ENCODE peak calls at places on chromosomes 2 and 18, in nine cellular contexts. One of them, this sample, is unnamed.

GRCh38 chr2:40639294-40639693 is 187.4 kb upstream of the SLC8A1 start:
- DNase-seq in A549: no peak
- DNase-seq in heart right ventricle: no peak
- DNase-seq in right lobe of liver: no peak
- DNase-seq in GM12878: no peak
- DNase-seq in IMR-90: no peak
- DNase-seq in right atrium auricular region: no peak
- DNase-seq in neural progenitor cell: no peak
- DNase-seq in left lung: no peak
- DNase-seq in this sample: no peak

GRCh38 chr2:226251661-226252060 is 548.0 kb downstream of the IRS1 start:
- DNase-seq in neural progenitor cell: no peak
- DNase-seq in IMR-90: no peak
- DNase-seq in right lobe of liver: no peak
- DNase-seq in heart right ventricle: no peak
- DNase-seq in GM12878: no peak
- DNase-seq in left lung: no peak
- DNase-seq in A549: no peak
- DNase-seq in right atrium auricular region: no peak
- DNase-seq in this sample: no peak

GRCh38 chr2:45469314-45470099 is 141.6 kb downstream of the SRBD1 start:
- DNase-seq in IMR-90: no peak
- DNase-seq in heart right ventricle: no peak
- DNase-seq in left lung: no peak
- DNase-seq in right lobe of liver: no peak
- DNase-seq in GM12878: no peak
- DNase-seq in A549: peak; percentile 39
- DNase-seq in neural progenitor cell: no peak
- DNase-seq in right atrium auricular region: no peak
- DNase-seq in this sample: no peak

GRCh38 chr2:10246370-10246769 is 56.3 kb upstream of the HPCAL1 start:
- DNase-seq in neural progenitor cell: no peak
- DNase-seq in right lobe of liver: no peak
- DNase-seq in left lung: peak; percentile 31
- DNase-seq in IMR-90: no peak
- DNase-seq in GM12878: no peak
- DNase-seq in heart right ventricle: no peak
- DNase-seq in right atrium auricular region: no peak
- DNase-seq in A549: no peak
- DNase-seq in this sample: no peak

GRCh38 chr2:151886235-151886634 is 58.0 kb upstream of the ARL5A start:
- DNase-seq in heart right ventricle: no peak
- DNase-seq in left lung: no peak
- DNase-seq in right atrium auricular region: no peak
- DNase-seq in neural progenitor cell: no peak
- DNase-seq in GM12878: no peak
- DNase-seq in A549: peak; percentile 23
- DNase-seq in right lobe of liver: no peak
- DNase-seq in IMR-90: no peak
- DNase-seq in this sample: no peak

GRCh38 chr2:82641781-82642180 is 1817.3 kb downstream of the SUCLG1 start:
- DNase-seq in left lung: no peak
- DNase-seq in IMR-90: no peak
- DNase-seq in A549: no peak
- DNase-seq in neural progenitor cell: no peak
- DNase-seq in GM12878: no peak
- DNase-seq in right atrium auricular region: no peak
- DNase-seq in right lobe of liver: no peak
- DNase-seq in heart right ventricle: no peak
- DNase-seq in this sample: no peak

GRCh38 chr2:118857677-118858484 is 10.4 kb upstream of the EN1 start:
- DNase-seq in right lobe of liver: no peak
- DNase-seq in left lung: no peak
- DNase-seq in neural progenitor cell: peak; percentile 45
- DNase-seq in A549: no peak
- DNase-seq in IMR-90: no peak
- DNase-seq in right atrium auricular region: no peak
- DNase-seq in GM12878: no peak
- DNase-seq in heart right ventricle: no peak
- DNase-seq in this sample: no peak

GRCh38 chr2:201781583-201782051 is 884 bp upstream of the ALS2 start:
- DNase-seq in neural progenitor cell: peak; percentile 12
- DNase-seq in right atrium auricular region: no peak
- DNase-seq in heart right ventricle: no peak
- DNase-seq in GM12878: no peak
- DNase-seq in left lung: no peak
- DNase-seq in A549: no peak
- DNase-seq in right lobe of liver: no peak
- DNase-seq in IMR-90: no peak
- DNase-seq in this sample: peak; percentile 15

GRCh38 chr2:89819809-89820208 is 1128.3 kb downstream of the RPIA start:
- DNase-seq in GM12878: no peak
- DNase-seq in right lobe of liver: no peak
- DNase-seq in IMR-90: no peak
- DNase-seq in right atrium auricular region: no peak
- DNase-seq in neural progenitor cell: no peak
- DNase-seq in heart right ventricle: no peak
- DNase-seq in left lung: no peak
- DNase-seq in A549: no peak
- DNase-seq in this sample: no peak

GRCh38 chr2:89823556-89823955 is 1132.1 kb downstream of the RPIA start:
- DNase-seq in right atrium auricular region: no peak
- DNase-seq in left lung: no peak
- DNase-seq in GM12878: no peak
- DNase-seq in IMR-90: no peak
- DNase-seq in right lobe of liver: no peak
- DNase-seq in heart right ventricle: no peak
- DNase-seq in neural progenitor cell: no peak
- DNase-seq in A549: no peak
- DNase-seq in this sample: no peak

GRCh38 chr2:89820248-89820647 is 1128.8 kb downstream of the RPIA start:
- DNase-seq in heart right ventricle: no peak
- DNase-seq in GM12878: no peak
- DNase-seq in IMR-90: no peak
- DNase-seq in right lobe of liver: no peak
- DNase-seq in left lung: no peak
- DNase-seq in right atrium auricular region: no peak
- DNase-seq in neural progenitor cell: no peak
- DNase-seq in A549: no peak
- DNase-seq in this sample: no peak

GRCh38 chr2:89818873-89819272 is 1127.4 kb downstream of the RPIA start:
- DNase-seq in right lobe of liver: no peak
- DNase-seq in left lung: no peak
- DNase-seq in neural progenitor cell: no peak
- DNase-seq in GM12878: no peak
- DNase-seq in IMR-90: no peak
- DNase-seq in A549: no peak
- DNase-seq in heart right ventricle: no peak
- DNase-seq in right atrium auricular region: no peak
- DNase-seq in this sample: no peak

GRCh38 chr2:89821455-89821945 is 1130.0 kb downstream of the RPIA start:
- DNase-seq in IMR-90: no peak
- DNase-seq in heart right ventricle: no peak
- DNase-seq in right lobe of liver: no peak
- DNase-seq in neural progenitor cell: no peak
- DNase-seq in A549: no peak
- DNase-seq in right atrium auricular region: no peak
- DNase-seq in GM12878: no peak
- DNase-seq in left lung: no peak
- DNase-seq in this sample: no peak
- H3K9me3 ChIP-seq in IMR-90: peaks cover 42% of the 10 kb centered on the region
- H3K9me3 ChIP-seq in heart right ventricle: no peaks in the 10 kb centered on the region
- H3K9me3 ChIP-seq in right lobe of liver: peaks cover 2% of the 10 kb centered on the region
- H3K9me3 ChIP-seq in neural progenitor cell: peaks cover 67% of the 10 kb centered on the region
- H3K9me3 ChIP-seq in A549: peaks cover 27% of the 10 kb centered on the region
- H3K9me3 ChIP-seq in right atrium auricular region: peaks cover 53% of the 10 kb centered on the region
- H3K9me3 ChIP-seq in GM12878: peaks cover 12% of the 10 kb centered on the region
- H3K9me3 ChIP-seq in left lung: peaks cover 78% of the 10 kb centered on the region
- H3K9me3 ChIP-seq in this sample: peaks cover 38% of the 10 kb centered on the region

GRCh38 chr2:55617160-55618024 is at the start of gene PPP4R3B:
- DNase-seq in A549: peak; percentile 100
- DNase-seq in left lung: peak; percentile 100
- DNase-seq in right atrium auricular region: peak; percentile 98
- DNase-seq in neural progenitor cell: peak; percentile 99
- DNase-seq in IMR-90: peak; percentile 100
- DNase-seq in heart right ventricle: peak; percentile 100
- DNase-seq in right lobe of liver: peak; percentile 99
- DNase-seq in GM12878: peak; percentile 98
- DNase-seq in this sample: peak; percentile 100

GRCh38 chr2:55618649-55619055 is 1.2 kb upstream of the PPP4R3B start:
- DNase-seq in left lung: peak; percentile 77
- DNase-seq in GM12878: no peak
- DNase-seq in right atrium auricular region: peak; percentile 69
- DNase-seq in A549: peak; percentile 69
- DNase-seq in heart right ventricle: peak; percentile 30
- DNase-seq in neural progenitor cell: peak; percentile 67
- DNase-seq in right lobe of liver: peak; percentile 51
- DNase-seq in IMR-90: peak; percentile 43
- DNase-seq in this sample: peak; percentile 65

GRCh38 chr2:55620123-55620779 is 2.8 kb upstream of the PPP4R3B start:
- DNase-seq in IMR-90: peak; percentile 14
- DNase-seq in GM12878: no peak
- DNase-seq in right atrium auricular region: no peak
- DNase-seq in A549: peak; percentile 62
- DNase-seq in right lobe of liver: no peak
- DNase-seq in heart right ventricle: no peak
- DNase-seq in neural progenitor cell: peak; percentile 44
- DNase-seq in left lung: no peak
- DNase-seq in this sample: no peak

GRCh38 chr2:55616509-55617159 is 788 bp downstream of the PPP4R3B start:
- DNase-seq in GM12878: no peak
- DNase-seq in right lobe of liver: no peak
- DNase-seq in heart right ventricle: no peak
- DNase-seq in left lung: no peak
- DNase-seq in IMR-90: peak; percentile 68
- DNase-seq in neural progenitor cell: peak; percentile 46
- DNase-seq in right atrium auricular region: no peak
- DNase-seq in A549: peak; percentile 62
- DNase-seq in this sample: no peak

DNA sequence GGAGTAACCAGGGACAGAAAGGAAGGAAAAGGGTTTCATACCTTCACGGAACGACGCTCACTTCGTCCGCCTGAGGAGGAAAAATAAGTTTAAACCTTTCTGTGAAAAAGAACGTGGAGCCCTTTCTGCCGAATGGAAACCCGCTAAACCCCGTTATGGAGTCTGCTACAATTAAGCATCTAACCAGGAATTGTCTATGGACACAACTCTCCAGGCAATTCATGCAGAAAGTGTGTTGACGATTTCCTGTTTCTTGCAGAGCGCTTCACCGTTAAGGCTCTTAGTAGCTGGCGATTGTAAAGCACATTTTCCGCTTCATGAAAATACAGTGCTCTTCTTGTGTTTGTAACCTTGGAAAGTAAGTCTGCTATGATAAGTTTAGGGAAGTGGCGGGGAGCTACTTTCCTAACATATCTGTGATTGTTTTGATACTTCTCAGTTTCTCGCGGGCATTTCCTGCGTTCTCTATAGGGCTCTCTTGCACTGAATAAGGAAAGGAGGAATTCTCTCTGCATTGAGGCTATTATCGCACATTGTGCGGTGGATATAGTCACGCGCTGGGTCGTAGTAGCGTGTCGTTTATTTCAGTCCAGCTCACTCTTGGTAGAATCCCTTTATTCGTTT is 715 bp upstream of the PPP4R3B start:
- DNase-seq in IMR-90: peak; percentile 10
- DNase-seq in heart right ventricle: no peak
- DNase-seq in A549: no peak
- DNase-seq in right atrium auricular region: no peak
- DNase-seq in right lobe of liver: no peak
- DNase-seq in neural progenitor cell: peak; percentile 36
- DNase-seq in GM12878: no peak
- DNase-seq in left lung: no peak
- DNase-seq in this sample: no peak
- TF ChIP-seq CTCF in IMR-90: no peak
- TF ChIP-seq CTCF in heart right ventricle: no peak
- TF ChIP-seq CTCF in A549: no peak
- TF ChIP-seq CTCF in right atrium auricular region: no peak
- TF ChIP-seq CTCF in right lobe of liver: no peak
- TF ChIP-seq CTCF in neural progenitor cell: no peak
- TF ChIP-seq CTCF in GM12878: no peak
- TF ChIP-seq CTCF in left lung: no peak
- TF ChIP-seq CTCF in this sample: no peak

DNA sequence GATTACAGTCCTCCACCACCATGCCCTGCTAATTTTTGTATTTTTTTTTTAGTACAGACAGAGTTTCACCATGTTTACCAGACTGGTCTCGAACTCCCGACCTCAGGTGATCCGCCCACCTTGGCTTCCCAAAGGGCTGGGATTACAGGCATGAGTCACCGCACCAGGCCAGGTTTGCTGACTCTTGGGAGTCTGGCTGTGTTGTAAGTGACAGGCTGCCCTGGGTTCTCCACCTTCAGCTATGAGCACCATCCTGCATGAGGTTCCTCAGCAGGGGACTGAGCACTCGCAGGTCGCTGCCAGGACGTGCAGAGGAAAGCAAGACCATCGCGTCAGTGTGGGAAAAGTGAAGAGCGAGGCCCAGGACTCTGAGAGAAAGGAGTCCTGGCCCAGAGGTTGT is 112.6 kb upstream of the NDUFV2 start:
- DNase-seq in A549: no peak
- DNase-seq in left lung: no peak
- DNase-seq in neural progenitor cell: no peak
- DNase-seq in right lobe of liver: peak; percentile 66
- DNase-seq in heart right ventricle: no peak
- DNase-seq in GM12878: no peak
- DNase-seq in IMR-90: no peak
- DNase-seq in right atrium auricular region: no peak
- DNase-seq in this sample: no peak
- H3K9me3 ChIP-seq in A549: no peaks in the 10 kb centered on the region
- H3K9me3 ChIP-seq in left lung: no peaks in the 10 kb centered on the region
- H3K9me3 ChIP-seq in neural progenitor cell: no peaks in the 10 kb centered on the region
- H3K9me3 ChIP-seq in right lobe of liver: no peaks in the 10 kb centered on the region
- H3K9me3 ChIP-seq in heart right ventricle: no peaks in the 10 kb centered on the region
- H3K9me3 ChIP-seq in GM12878: no peaks in the 10 kb centered on the region
- H3K9me3 ChIP-seq in IMR-90: no peaks in the 10 kb centered on the region
- H3K9me3 ChIP-seq in right atrium auricular region: no peaks in the 10 kb centered on the region
- H3K9me3 ChIP-seq in this sample: no peaks in the 10 kb centered on the region

GRCh38 chr2:197165020-197165419 is 145.6 kb downstream of the ANKRD44 start:
- DNase-seq in IMR-90: no peak
- DNase-seq in GM12878: no peak
- DNase-seq in A549: no peak
- DNase-seq in neural progenitor cell: no peak
- DNase-seq in right atrium auricular region: no peak
- DNase-seq in right lobe of liver: no peak
- DNase-seq in heart right ventricle: no peak
- DNase-seq in left lung: no peak
- DNase-seq in this sample: no peak

GRCh38 chr2:197167608-197168287 is 142.8 kb downstream of the ANKRD44 start:
- DNase-seq in IMR-90: no peak
- DNase-seq in heart right ventricle: no peak
- DNase-seq in GM12878: no peak
- DNase-seq in left lung: no peak
- DNase-seq in A549: no peak
- DNase-seq in neural progenitor cell: no peak
- DNase-seq in right lobe of liver: no peak
- DNase-seq in right atrium auricular region: no peak
- DNase-seq in this sample: no peak

GRCh38 chr2:197170137-197170682 is 140.4 kb downstream of the ANKRD44 start:
- DNase-seq in neural progenitor cell: no peak
- DNase-seq in right lobe of liver: no peak
- DNase-seq in right atrium auricular region: no peak
- DNase-seq in heart right ventricle: no peak
- DNase-seq in GM12878: no peak
- DNase-seq in IMR-90: peak; percentile 20
- DNase-seq in left lung: no peak
- DNase-seq in A549: no peak
- DNase-seq in this sample: no peak

GRCh38 chr2:197171582-197171981 is 139.0 kb downstream of the ANKRD44 start:
- DNase-seq in GM12878: no peak
- DNase-seq in IMR-90: no peak
- DNase-seq in right atrium auricular region: no peak
- DNase-seq in left lung: no peak
- DNase-seq in right lobe of liver: no peak
- DNase-seq in neural progenitor cell: no peak
- DNase-seq in A549: no peak
- DNase-seq in heart right ventricle: no peak
- DNase-seq in this sample: no peak

GRCh38 chr2:197168705-197169104 is 141.9 kb downstream of the ANKRD44 start:
- DNase-seq in heart right ventricle: peak; percentile 40
- DNase-seq in neural progenitor cell: peak; percentile 91
- DNase-seq in A549: peak; percentile 75
- DNase-seq in GM12878: no peak
- DNase-seq in right lobe of liver: peak; percentile 45
- DNase-seq in right atrium auricular region: peak; percentile 69
- DNase-seq in left lung: peak; percentile 50
- DNase-seq in IMR-90: peak; percentile 51
- DNase-seq in this sample: peak; percentile 57
- TF ChIP-seq CTCF in heart right ventricle: peak; percentile 53
- TF ChIP-seq CTCF in neural progenitor cell: peak; percentile 89
- TF ChIP-seq CTCF in A549: peak; percentile 54
- TF ChIP-seq CTCF in GM12878: peak; percentile 74
- TF ChIP-seq CTCF in right lobe of liver: peak; percentile 45
- TF ChIP-seq CTCF in right atrium auricular region: peak; percentile 65
- TF ChIP-seq CTCF in left lung: peak; percentile 64
- TF ChIP-seq CTCF in IMR-90: peak; percentile 64
- TF ChIP-seq CTCF in this sample: peak; percentile 43